ENCODE peak calls at places on chromosome 22, in nine cellular contexts. J is A172, C is amygdala, F is AG04449, U is heart left ventricle, Y is spleen, R is AG08395, V is progenitor cell of endocrine pancreas, L is fibroblast of the conjunctiva. B is an unnamed sample.
A peak's percentile ranks its signal among the peaks of the same experiment; 100 is the strongest.

GRCh38 chr22:24465975-24466374 is 29.2 kb upstream of the UPB1 start:
- DNase-seq in J (no peak), C (no peak), F (no peak), U (no peak), Y (no peak), R (no peak), V (no peak), L (no peak), B (no peak)

GRCh38 chr22:23279781-23280180 is 99.5 kb downstream of the BCR start:
- DNase-seq in J (no peak), C (no peak), F (no peak), U (no peak), Y (no peak), R (no peak), V (no peak), L (no peak), B (no peak)

GRCh38 chr22:30286813-30287625 is 2.3 kb downstream of the CASTOR1 start:
- DNase-seq in J (no peak), C (peak; percentile 32), F (no peak), U (peak; percentile 91), Y (peak; percentile 96), R (peak; percentile 50), V (peak; percentile 75), L (no peak), B (no peak)

GRCh38 chr22:29665486-29665885 is 54.3 kb upstream of the CABP7 start:
- DNase-seq in J (no peak), C (no peak), F (no peak), U (no peak), Y (no peak), R (no peak), V (no peak), L (no peak), B (no peak)

GRCh38 chr22:50696251-50696798 is 23.7 kb downstream of the SHANK3 start:
- DNase-seq in J (no peak), C (no peak), F (no peak), U (peak; percentile 58), Y (peak; percentile 54), R (no peak), V (no peak), L (no peak), B (peak; percentile 70)

GRCh38 chr22:44263547-44263946 is 49.2 kb downstream of the SHISAL1 start:
- DNase-seq in J (no peak), C (no peak), F (no peak), U (no peak), Y (peak; percentile 56), R (no peak), V (no peak), L (no peak), B (peak; percentile 66)

GRCh38 chr22:48004038-48004437 is 1241.6 kb downstream of the TBC1D22A start:
- DNase-seq in J (no peak), C (no peak), F (no peak), U (no peak), Y (no peak), R (no peak), V (no peak), L (no peak), B (no peak)

GRCh38 chr22:25125693-25126357 is 73.8 kb upstream of the CRYBB3 start:
- DNase-seq in J (no peak), C (no peak), F (no peak), U (no peak), Y (no peak), R (no peak), V (no peak), L (no peak), B (no peak)

GRCh38 chr22:20424937-20425587 is 12.6 kb downstream of the SCARF2 start:
- DNase-seq in J (no peak), C (peak; percentile 62), F (no peak), U (peak; percentile 56), Y (peak; percentile 76), R (peak; percentile 59), V (no peak), L (no peak), B (peak; percentile 87)

GRCh38 chr22:28249402-28249801 is 330.3 kb upstream of the PITPNB start:
- DNase-seq in J (no peak), C (no peak), F (no peak), U (no peak), Y (no peak), R (no peak), V (no peak), L (no peak), B (no peak)

GRCh38 chr22:28951530-28951929 is 68.2 kb downstream of the ZNRF3 start:
- DNase-seq in J (no peak), C (no peak), F (no peak), U (no peak), Y (no peak), R (no peak), V (no peak), L (no peak), B (no peak)

GRCh38 chr22:20185750-20186149 is 34.9 kb upstream of the CCDC188 start:
- DNase-seq in J (no peak), C (no peak), F (no peak), U (no peak), Y (no peak), R (no peak), V (no peak), L (no peak), B (no peak)

GRCh38 chr22:38336699-38337098 is 19.5 kb upstream of the CSNK1E start:
- DNase-seq in J (no peak), C (no peak), F (no peak), U (no peak), Y (no peak), R (no peak), V (no peak), L (no peak), B (no peak)